ENCODE peak calls at places on chromosomes 12 and 14, in seven cellular contexts. P is ovary, V is stomach, C is HepG2, F is Peyer's patch, Z is uterus, X is body of pancreas. E is an unnamed sample.
A peak's percentile ranks its signal among the peaks of the same experiment; 100 is the strongest.

GRCh38 chr14:76715102-76715926 is 46.0 kb upstream of the VASH1 start:
- DNase-seq in P (no peak), V (no peak), C (no peak), F (no peak), Z (no peak), X (no peak), E (peak; percentile 2)

GRCh38 chr14:80850197-80850814 is 91.2 kb downstream of the CEP128 start:
- DNase-seq in P (no peak), V (no peak), C (peak; percentile 12), F (no peak), Z (no peak), X (no peak), E (no peak)

GRCh38 chr12:116135209-116135930 is 142.1 kb downstream of the MED13L start:
- DNase-seq in P (no peak), V (no peak), C (peak; percentile 28), F (no peak), Z (no peak), X (no peak), E (no peak)

GRCh38 chr12:41437578-41437977 is 249.5 kb downstream of the PDZRN4 start:
- DNase-seq in P (no peak), V (no peak), C (no peak), F (no peak), Z (no peak), X (no peak), E (peak; percentile 16)

GRCh38 chr14:72457641-72458040 is 436.3 kb downstream of the DPF3 start:
- DNase-seq in P (no peak), V (no peak), C (no peak), F (no peak), Z (no peak), X (no peak), E (no peak)

GRCh38 chr14:20503905-20504304 is 1.4 kb upstream of the RNASE10 start:
- DNase-seq in P (no peak), V (no peak), C (no peak), F (no peak), Z (no peak), X (no peak), E (no peak)

GRCh38 chr14:54567224-54567633 is 301 bp downstream of the SAMD4A start:
- DNase-seq in P (peak; percentile 62), V (peak; percentile 26), C (no peak), F (no peak), Z (peak; percentile 51), X (no peak), E (peak; percentile 33)

GRCh38 chr12:56599797-56600196 is 30.3 kb downstream of the BAZ2A start:
- DNase-seq in P (no peak), V (no peak), C (no peak), F (no peak), Z (no peak), X (no peak), E (no peak)

GRCh38 chr12:3137268-3137761 is 60.1 kb downstream of the TSPAN9 start:
- DNase-seq in P (peak; percentile 66), V (no peak), C (no peak), F (no peak), Z (peak; percentile 49), X (no peak), E (peak; percentile 56)

GRCh38 chr14:21308479-21309237 is 28.8 kb downstream of the RPGRIP1 start:
- DNase-seq in P (no peak), V (peak; percentile 89), C (peak; percentile 100), F (peak; percentile 81), Z (peak; percentile 57), X (peak; percentile 89), E (peak; percentile 92)

GRCh38 chr14:66508846-66509621 is 1.1 kb downstream of the GPHN start:
- DNase-seq in P (peak; percentile 64), V (no peak), C (no peak), F (peak; percentile 63), Z (peak; percentile 34), X (peak; percentile 37), E (peak; percentile 62)

GRCh38 chr14:67285876-67286452 is 44.7 kb downstream of the PALS1 start:
- DNase-seq in P (no peak), V (no peak), C (peak; percentile 25), F (no peak), Z (no peak), X (no peak), E (no peak)

GRCh38 chr12:114046236-114046998 is 80.3 kb upstream of the RBM19 start:
- DNase-seq in P (no peak), V (no peak), C (no peak), F (no peak), Z (no peak), X (no peak), E (no peak)

GRCh38 chr14:33512201-33512600 is 438.7 kb downstream of the EGLN3 start:
- DNase-seq in P (no peak), V (no peak), C (no peak), F (no peak), Z (no peak), X (no peak), E (no peak)

GRCh38 chr12:123105427-123105826 is 45.5 kb downstream of the PITPNM2 start:
- DNase-seq in P (no peak), V (no peak), C (no peak), F (no peak), Z (no peak), X (no peak), E (no peak)

GRCh38 chr12:69284131-69284530 is 44.8 kb downstream of the CPSF6 start:
- DNase-seq in P (peak; percentile 86), V (peak; percentile 70), C (peak; percentile 70), F (peak; percentile 65), Z (peak; percentile 62), X (peak; percentile 71), E (peak; percentile 84)

GRCh38 chr14:100470523-100470897 is 116.7 kb downstream of the BEGAIN start:
- DNase-seq in P (no peak), V (no peak), C (no peak), F (no peak), Z (no peak), X (no peak), E (no peak)

GRCh38 chr14:26394114-26394855 is 203.5 kb downstream of the NOVA1 start:
- DNase-seq in P (no peak), V (peak; percentile 34), C (no peak), F (no peak), Z (no peak), X (no peak), E (no peak)

GRCh38 chr14:94113073-94113472 is 2.5 kb downstream of the IFI27 start:
- DNase-seq in P (no peak), V (peak; percentile 14), C (no peak), F (no peak), Z (no peak), X (no peak), E (peak; percentile 12)

GRCh38 chr14:32694795-32695449 is 243.8 kb upstream of the NPAS3 start:
- DNase-seq in P (no peak), V (no peak), C (no peak), F (no peak), Z (no peak), X (no peak), E (no peak)

GRCh38 chr12:6264402-6265037 is 46.0 kb upstream of the PLEKHG6 start:
- DNase-seq in P (peak; percentile 34), V (peak; percentile 78), C (no peak), F (peak; percentile 55), Z (no peak), X (no peak), E (no peak)

GRCh38 chr14:73280903-73281302 is 43.6 kb downstream of the PAPLN start:
- DNase-seq in P (no peak), V (no peak), C (no peak), F (no peak), Z (no peak), X (no peak), E (no peak)

GRCh38 chr14:69133206-69134125 is 19.5 kb downstream of the DCAF5 start:
- DNase-seq in P (no peak), V (no peak), C (no peak), F (no peak), Z (no peak), X (peak; percentile 44), E (no peak)

GRCh38 chr14:71380271-71380670 is 473.0 kb downstream of the PCNX1 start:
- DNase-seq in P (no peak), V (no peak), C (no peak), F (no peak), Z (no peak), X (no peak), E (no peak)

GRCh38 chr12:98262886-98263285 is 252.5 kb upstream of the TMPO start:
- DNase-seq in P (no peak), V (no peak), C (no peak), F (no peak), Z (no peak), X (no peak), E (no peak)

GRCh38 chr14:36068777-36069534 is 107.6 kb downstream of the PTCSC3 start:
- DNase-seq in P (no peak), V (no peak), C (no peak), F (no peak), Z (no peak), X (no peak), E (no peak)

GRCh38 chr12:112796067-112796466 is 4.5 kb downstream of the RPH3A start:
- DNase-seq in P (no peak), V (no peak), C (no peak), F (no peak), Z (no peak), X (no peak), E (no peak)

GRCh38 chr12:104340917-104341611 is 37.5 kb downstream of the EID3 start:
- DNase-seq in P (no peak), V (no peak), C (no peak), F (no peak), Z (no peak), X (no peak), E (peak; percentile 51)
- H3K36me3 ChIP-seq in P (no peaks in the 10 kb centered on the region), V (peaks cover 100% of the 10 kb centered on the region), C (peaks cover 76% of the 10 kb centered on the region), F (peaks cover 95% of the 10 kb centered on the region), Z (no peaks in the 10 kb centered on the region), X (peaks cover 11% of the 10 kb centered on the region), E (no peaks in the 10 kb centered on the region)

GRCh38 chr14:49940805-49941421 is 48.0 kb downstream of the ARF6 start:
- DNase-seq in P (no peak), V (no peak), C (no peak), F (no peak), Z (no peak), X (no peak), E (no peak)
- H3K4me3 ChIP-seq in P (no peak overlapping the region), V (no peak overlapping the region), C (no peak overlapping the region), F (no peak overlapping the region), Z (no peak overlapping the region), X (no peak overlapping the region), E (no peak overlapping the region)

DNA sequence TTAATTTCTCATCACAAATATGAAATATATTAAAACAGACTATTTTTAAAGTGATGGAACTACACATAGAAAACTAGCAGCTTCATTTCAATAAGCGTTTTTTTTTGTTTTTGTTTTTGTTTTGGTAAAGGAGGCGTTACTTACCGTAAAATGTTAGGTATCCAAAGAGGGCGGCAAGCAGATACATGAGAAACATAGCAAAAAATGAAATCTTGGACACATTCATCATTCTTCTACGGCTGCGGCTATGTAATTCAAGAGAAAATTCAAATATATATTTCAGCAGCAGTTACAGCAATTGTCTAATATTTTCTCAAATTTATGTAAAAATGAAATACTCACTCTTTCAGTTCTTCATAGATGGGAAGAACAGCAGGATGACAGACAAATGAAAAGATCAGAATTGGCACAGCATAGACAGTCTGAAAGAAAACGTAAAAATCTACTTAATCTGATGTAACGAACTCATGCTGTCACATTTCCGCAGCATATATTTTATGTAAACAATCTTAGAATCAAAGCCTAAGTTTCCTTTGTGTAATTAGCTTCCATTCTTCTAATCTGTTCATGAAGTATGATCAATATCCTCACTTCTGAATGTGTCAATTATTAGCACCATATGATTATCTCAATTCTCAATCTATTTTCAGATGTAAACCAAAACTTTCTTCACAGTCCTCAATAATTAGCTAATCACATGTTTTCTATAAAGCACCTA is 8.8 kb downstream of the SLC38A2 start:
- DNase-seq in P (no peak), V (no peak), C (no peak), F (no peak), Z (no peak), X (no peak), E (no peak)
- TF ChIP-seq POLR2A in P (no peak), V (no peak), C (peak; percentile 32), F (no peak), Z (no peak), X (no peak), E (no peak)

GRCh38 chr12:109535231-109535862 is 38.0 kb downstream of the MMAB start:
- DNase-seq in P (no peak), V (no peak), C (no peak), F (no peak), Z (no peak), X (no peak), E (no peak)
- H3K36me3 ChIP-seq in P (no peaks in the 10 kb centered on the region), V (peaks cover 68% of the 10 kb centered on the region), C (peaks cover 7% of the 10 kb centered on the region), F (peaks cover 52% of the 10 kb centered on the region), Z (no peaks in the 10 kb centered on the region), X (peaks cover 9% of the 10 kb centered on the region), E (no peaks in the 10 kb centered on the region)

E was measured in testis.